ENCODE peak calls at places on chromosomes 3 and 15, in five cellular contexts. J, M, Y, N and R are unnamed samples.

GRCh38 chr3:105394177-105394576 is 27.5 kb downstream of the ALCAM start:
- DNase-seq in J (peak), M (no peak), Y (no peak), N (peak), R (no peak)

GRCh38 chr3:12470111-12470510 is 14.2 kb upstream of the TSEN2 start:
- DNase-seq in J (no peak), M (no peak), Y (no peak), N (peak), R (no peak)

GRCh38 chr15:41218851-41219250 is 11.7 kb downstream of the EXD1 start:
- DNase-seq in J (no peak), M (no peak), Y (no peak), N (no peak), R (no peak)

GRCh38 chr3:34056951-34057390 is 258.5 kb downstream of the PDCD6IP start:
- DNase-seq in J (no peak), M (no peak), Y (peak), N (peak), R (no peak)

GRCh38 chr3:168847293-168847883 is 751.7 kb upstream of the GOLIM4 start:
- DNase-seq in J (no peak), M (no peak), Y (peak), N (peak), R (peak)

GRCh38 chr3:148400754-148401153 is 296.9 kb upstream of the AGTR1 start:
- DNase-seq in J (no peak), M (no peak), Y (no peak), N (no peak), R (no peak)

GRCh38 chr3:160707187-160707789 is 30.3 kb downstream of the ARL14 start:
- DNase-seq in J (peak), M (no peak), Y (peak), N (peak), R (peak)

GRCh38 chr15:70259030-70259424 is 161.3 kb upstream of the TLE3 start:
- DNase-seq in J (peak), M (no peak), Y (no peak), N (peak), R (no peak)

GRCh38 chr3:42819351-42819965 is 10.2 kb downstream of the ACKR2 start:
- DNase-seq in J (no peak), M (peak), Y (no peak), N (peak), R (peak)

GRCh38 chr3:5298453-5298852 is 110.9 kb downstream of the EDEM1 start:
- DNase-seq in J (no peak), M (no peak), Y (peak), N (peak), R (no peak)

GRCh38 chr3:89690649-89691048 is 583.2 kb downstream of the EPHA3 start:
- DNase-seq in J (no peak), M (no peak), Y (no peak), N (no peak), R (no peak)

GRCh38 chr3:185280572-185281365 is 26.9 kb upstream of the EHHADH start:
- DNase-seq in J (peak), M (no peak), Y (peak), N (peak), R (no peak)

GRCh38 chr3:37590328-37591079 is 271.2 kb upstream of the CTDSPL start:
- DNase-seq in J (no peak), M (no peak), Y (no peak), N (no peak), R (no peak)

GRCh38 chr15:82397817-82398216 is 31.8 kb upstream of the GOLGA6L9 start:
- DNase-seq in J (no peak), M (no peak), Y (no peak), N (no peak), R (no peak)

GRCh38 chr15:91108421-91108820 is 8.4 kb downstream of the SV2B start:
- DNase-seq in J (no peak), M (no peak), Y (no peak), N (no peak), R (no peak)

GRCh38 chr3:24853685-24854341 is 359.2 kb upstream of the THRB start:
- DNase-seq in J (no peak), M (no peak), Y (no peak), N (no peak), R (no peak)

GRCh38 chr3:16288664-16289063 is 23.7 kb downstream of the OXNAD1 start:
- DNase-seq in J (no peak), M (no peak), Y (no peak), N (no peak), R (no peak)

GRCh38 chr3:43522702-43523362 is 99.0 kb downstream of the ANO10 start:
- DNase-seq in J (peak), M (no peak), Y (no peak), N (peak), R (no peak)

GRCh38 chr15:64837502-64837901 is 4.2 kb upstream of the PLEKHO2 start:
- DNase-seq in J (no peak), M (no peak), Y (no peak), N (no peak), R (no peak)

GRCh38 chr3:195098741-195099525 is 172.0 kb downstream of the XXYLT1 start:
- DNase-seq in J (no peak), M (no peak), Y (no peak), N (no peak), R (no peak)

GRCh38 chr3:48595526-48596121 is 495 bp upstream of the COL7A1 start:
- DNase-seq in J (no peak), M (peak), Y (no peak), N (peak), R (no peak)

GRCh38 chr15:37106490-37107001 is 6.2 kb upstream of the MEIS2 start:
- DNase-seq in J (no peak), M (peak), Y (no peak), N (no peak), R (peak)

GRCh38 chr3:15634671-15635661 is 33.4 kb downstream of the BTD start:
- DNase-seq in J (peak), M (no peak), Y (no peak), N (no peak), R (no peak)

GRCh38 chr3:95212117-95212516 is 1149.3 kb downstream of the NSUN3 start:
- DNase-seq in J (no peak), M (no peak), Y (no peak), N (no peak), R (no peak)

GRCh38 chr3:123576119-123576518 is 8.7 kb downstream of the HACD2 start:
- DNase-seq in J (no peak), M (no peak), Y (peak), N (peak), R (no peak)

GRCh38 chr3:106275592-106275991 is 406.8 kb upstream of the CBLB start:
- DNase-seq in J (no peak), M (no peak), Y (no peak), N (no peak), R (no peak)

GRCh38 chr3:86563358-86563970 is 427.5 kb downstream of the VGLL3 start:
- DNase-seq in J (peak), M (no peak), Y (peak), N (peak), R (no peak)

GRCh38 chr3:13401149-13401548 is 19.0 kb downstream of the NUP210 start:
- DNase-seq in J (no peak), M (no peak), Y (no peak), N (no peak), R (no peak)

GRCh38 chr3:131655076-131655685 is 152.4 kb upstream of the MRPL3 start:
- DNase-seq in J (no peak), M (no peak), Y (no peak), N (peak), R (no peak)

GRCh38 chr3:8767667-8768363 is 1.6 kb downstream of the OXTR start:
- DNase-seq in J (no peak), M (peak), Y (peak), N (peak), R (peak)

GRCh38 chr15:89335289-89336041 is 841 bp upstream of the POLG start:
- DNase-seq in J (no peak), M (peak), Y (no peak), N (no peak), R (peak)

GRCh38 chr3:123085293-123085949 is 18.6 kb downstream of the PDIA5 start:
- DNase-seq in J (peak), M (no peak), Y (no peak), N (no peak), R (no peak)

GRCh38 chr15:63476229-63476632 is 28.2 kb upstream of the USP3 start:
- DNase-seq in J (peak), M (no peak), Y (no peak), N (peak), R (no peak)

GRCh38 chr15:75168374-75168773 is 33.3 kb upstream of the C15orf39 start:
- DNase-seq in J (no peak), M (no peak), Y (no peak), N (no peak), R (no peak)

GRCh38 chr3:111895079-111895478 is 36.0 kb downstream of the PHLDB2 start:
- DNase-seq in J (peak), M (no peak), Y (peak), N (peak), R (no peak)
- TF ChIP-seq CTCF in J (peak), M (no peak), Y (no peak), N (no peak), R (no peak)

DNA sequence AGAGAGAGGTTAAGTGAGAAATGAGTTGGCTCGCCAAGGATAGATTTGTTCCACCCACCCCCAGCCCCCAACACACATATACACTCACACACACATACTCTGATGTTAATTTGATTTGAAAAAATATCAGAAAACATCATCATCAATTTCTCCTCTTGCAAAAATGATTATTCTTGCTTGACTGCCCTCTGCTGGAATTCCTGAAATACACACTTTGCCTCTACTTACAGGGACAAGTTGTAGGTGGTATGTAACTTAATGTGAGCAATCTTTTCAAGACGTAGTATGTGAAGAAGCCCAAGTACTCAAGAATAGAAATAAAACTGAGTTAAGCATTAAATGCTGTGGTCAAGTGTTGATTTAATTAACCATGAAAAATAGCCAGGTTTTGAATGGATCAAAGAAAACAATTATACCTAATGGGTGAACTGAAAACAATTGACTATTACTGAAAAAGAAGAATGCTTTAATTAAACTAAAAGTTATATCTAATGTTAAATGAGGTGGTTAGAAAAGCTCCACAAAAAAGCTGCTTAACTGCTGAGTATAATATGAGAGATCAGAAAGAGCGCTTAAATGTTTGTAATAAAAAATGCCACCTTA is 46.6 kb upstream of the MDFIC2 start:
- DNase-seq in J (peak), M (no peak), Y (no peak), N (peak), R (peak)
- TF ChIP-seq CTCF in J (peak), M (peak), Y (peak), N (peak), R (peak)

GRCh38 chr3:139238281-139239030 is 105.4 kb upstream of the MRPS22 start:
- DNase-seq in J (no peak), M (no peak), Y (no peak), N (no peak), R (no peak)

GRCh38 chr3:139236336-139236735 is 107.5 kb upstream of the MRPS22 start:
- DNase-seq in J (no peak), M (no peak), Y (no peak), N (no peak), R (no peak)

DNA sequence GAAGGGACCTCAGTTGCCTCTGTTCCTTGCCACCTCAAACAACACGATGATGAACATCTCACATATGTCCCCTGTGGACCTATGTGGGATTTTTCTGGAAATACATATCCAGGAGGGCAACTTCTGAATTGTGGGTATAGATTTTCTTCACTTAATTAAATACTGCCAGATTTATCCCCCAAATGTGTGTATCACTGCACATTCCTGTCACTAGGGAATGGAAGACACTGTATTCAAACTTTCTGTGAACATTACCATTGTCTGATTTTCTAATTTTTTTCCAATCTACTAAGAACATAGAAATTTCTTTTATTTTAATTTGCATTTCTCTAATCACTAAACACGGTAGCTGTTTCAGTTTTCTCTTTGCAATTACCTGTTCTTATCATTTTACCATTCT is 102.0 kb upstream of the MRPS22 start:
- DNase-seq in J (no peak), M (no peak), Y (no peak), N (no peak), R (no peak)
- TF ChIP-seq CTCF in J (no peak), M (no peak), Y (no peak), N (no peak), R (peak)

DNA sequence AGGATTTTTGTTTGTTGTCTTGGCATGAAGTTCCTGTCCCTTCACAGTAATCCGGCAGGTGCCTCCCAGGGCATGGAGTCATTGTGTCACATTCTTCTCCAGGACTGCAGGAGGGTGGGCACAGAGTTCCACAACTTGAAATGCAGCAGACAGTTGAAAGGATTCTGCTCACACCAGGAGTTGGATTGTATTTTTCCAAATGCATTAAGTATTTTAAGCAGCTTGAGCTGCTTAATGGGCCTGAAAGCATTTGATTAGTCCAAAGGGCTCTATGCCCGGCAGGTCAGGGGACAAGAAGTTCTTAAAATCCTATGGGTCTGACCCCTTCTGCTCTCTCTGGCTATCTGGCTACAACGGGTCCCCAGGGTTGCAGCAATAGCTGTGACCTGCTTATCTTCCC is 92.9 kb downstream of the APBA2 start:
- DNase-seq in J (no peak), M (no peak), Y (no peak), N (no peak), R (no peak)
- TF ChIP-seq CTCF in J (no peak), M (no peak), Y (no peak), N (no peak), R (no peak)

DNA sequence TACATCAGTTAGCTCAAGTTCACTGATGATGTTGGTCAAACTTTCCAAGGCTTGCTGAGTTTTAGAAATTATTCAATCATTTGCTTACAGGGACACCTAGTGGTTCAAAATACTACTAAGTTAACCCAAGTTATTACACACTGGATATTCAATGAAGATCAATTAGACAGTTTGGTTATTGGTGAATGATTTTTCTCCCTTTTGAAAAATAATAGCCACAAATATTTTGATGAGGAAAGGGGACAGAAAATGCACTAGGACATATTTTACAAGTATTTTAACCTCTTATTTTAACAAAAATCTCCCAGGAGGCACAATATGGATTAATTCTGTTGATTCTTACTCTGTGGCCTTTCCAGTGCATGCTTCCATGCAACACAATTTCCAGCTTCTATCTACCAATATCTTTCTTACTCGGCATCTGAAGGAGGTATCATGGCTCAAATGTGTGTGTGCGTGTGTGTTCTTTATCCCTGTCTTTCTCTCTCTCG is 20.1 kb upstream of the GOLGA6L2 start:
- DNase-seq in J (no peak), M (no peak), Y (peak), N (peak), R (no peak)
- TF ChIP-seq CTCF in J (peak), M (no peak), Y (peak), N (no peak), R (peak)